ENCODE peak calls at places on chromosomes 16 and 17, in six cellular contexts. B is AG04450, N is tibial artery, R is BJ, W is astrocyte of the cerebellum, Z is A673. X is an unnamed sample.

GRCh38 chr17:13599808-13600398 is 1.8 kb downstream of the HS3ST3A1 start:
- DNase-seq in R (no peak), Z (no peak), W (no peak), N (no peak), B (no peak), X (no peak)

GRCh38 chr17:15882058-15882720 is 62.7 kb upstream of the ADORA2B start:
- DNase-seq in N (no peak), Z (no peak), W (no peak), R (no peak), B (no peak), X (no peak)

GRCh38 chr16:14501331-14502255 is 128.5 kb downstream of the PARN start:
- DNase-seq in B (peak), N (peak), W (peak), R (peak), Z (peak), X (peak)

GRCh38 chr16:48365601-48366164 is 19.5 kb downstream of the SIAH1 start:
- DNase-seq in Z (peak), N (peak), R (peak), B (no peak), W (no peak), X (no peak)

GRCh38 chr17:80676564-80676963 is 131.9 kb downstream of the RPTOR start:
- DNase-seq in R (no peak), N (no peak), W (no peak), B (no peak), Z (no peak), X (no peak)

GRCh38 chr16:7590934-7591333 is 258.3 kb downstream of the RBFOX1 start:
- DNase-seq in N (no peak), Z (no peak), B (no peak), W (no peak), R (no peak), X (no peak)

GRCh38 chr16:87790278-87791023 is 24.7 kb upstream of the KLHDC4 start:
- DNase-seq in W (no peak), Z (no peak), R (no peak), B (no peak), N (peak), X (no peak)

GRCh38 chr16:21117567-21117966 is 33.1 kb downstream of the DNAH3 start:
- DNase-seq in W (no peak), R (no peak), B (no peak), N (no peak), Z (no peak), X (no peak)

GRCh38 chr17:54971147-54971546 is 2.6 kb downstream of the STXBP4 start:
- DNase-seq in B (no peak), R (no peak), N (no peak), W (no peak), Z (no peak), X (peak)

GRCh38 chr17:73293480-73293911 is 18.3 kb downstream of the CDC42EP4 start:
- DNase-seq in Z (no peak), W (no peak), N (peak), R (peak), B (no peak), X (peak)

GRCh38 chr16:83689385-83689831 is 118.4 kb upstream of the HSBP1 start:
- DNase-seq in Z (peak), B (peak), N (peak), W (peak), R (peak), X (peak)

GRCh38 chr17:43734376-43734775 is 24.2 kb downstream of the SOST start:
- DNase-seq in R (peak), W (peak), B (no peak), N (no peak), Z (no peak), X (no peak)

GRCh38 chr17:17350491-17351355 is 47.5 kb downstream of the NT5M start:
- DNase-seq in W (no peak), R (no peak), N (no peak), B (no peak), Z (no peak), X (no peak)

GRCh38 chr17:78610951-78611511 is 33.8 kb upstream of the DNAH17 start:
- DNase-seq in R (no peak), N (no peak), B (no peak), Z (no peak), W (no peak), X (no peak)

GRCh38 chr16:19118938-19119431 is 5.2 kb downstream of the ITPRIPL2 start:
- DNase-seq in W (peak), Z (no peak), B (peak), N (peak), R (peak), X (peak)

GRCh38 chr16:81996664-81997529 is 14.4 kb downstream of the SDR42E1 start:
- DNase-seq in N (no peak), Z (peak), R (peak), B (no peak), W (peak), X (no peak)

GRCh38 chr17:39701012-39701783 is 1.3 kb downstream of the ERBB2 start:
- DNase-seq in Z (no peak), B (no peak), W (no peak), N (no peak), R (no peak), X (no peak)

GRCh38 chr16:81164958-81165357 is 68.8 kb upstream of the GCSH start:
- DNase-seq in N (no peak), Z (no peak), R (no peak), W (no peak), B (no peak), X (no peak)

GRCh38 chr17:47733047-47733413 is at the start of gene TBX21:
- DNase-seq in W (no peak), B (no peak), Z (peak), R (no peak), N (peak), X (no peak)

GRCh38 chr17:42743595-42744282 is 1.1 kb downstream of the EZH1 start:
- DNase-seq in W (no peak), R (no peak), Z (peak), B (no peak), N (no peak), X (no peak)

GRCh38 chr16:75377971-75378386 is 55.3 kb downstream of the CFDP1 start:
- DNase-seq in N (no peak), Z (peak), W (peak), R (peak), B (peak), X (peak)

GRCh38 chr16:53872248-53873221 is 168.6 kb downstream of the FTO start:
- DNase-seq in B (peak), N (no peak), Z (no peak), R (peak), W (peak), X (peak)

GRCh38 chr16:27474041-27474440 is 72.1 kb downstream of the IL21R start:
- DNase-seq in N (no peak), Z (no peak), R (no peak), B (no peak), W (no peak), X (no peak)

GRCh38 chr16:88451586-88452484 is 1.2 kb upstream of the ZFPM1 start:
- DNase-seq in Z (peak), B (no peak), W (no peak), R (no peak), N (no peak), X (no peak)

GRCh38 chr16:70399951-70400350 is 38.9 kb downstream of the ST3GAL2 start:
- DNase-seq in B (no peak), N (no peak), Z (no peak), W (no peak), R (no peak), X (no peak)

GRCh38 chr17:75691371-75692290 is 24.5 kb downstream of the SAP30BP start:
- DNase-seq in Z (peak), R (no peak), W (peak), B (no peak), N (no peak), X (no peak)

GRCh38 chr16:2486645-2487516 is 12.0 kb downstream of the TBC1D24 start:
- DNase-seq in B (no peak), W (no peak), R (no peak), Z (no peak), N (peak), X (no peak)

GRCh38 chr17:82287849-82288601 is 14.5 kb upstream of the CSNK1D start:
- DNase-seq in R (peak), B (peak), N (no peak), Z (no peak), W (no peak), X (peak)

GRCh38 chr16:77581706-77582105 is 140.6 kb upstream of the NUDT7 start:
- DNase-seq in Z (no peak), N (no peak), R (no peak), B (no peak), W (no peak), X (no peak)

GRCh38 chr17:82583720-82584234 is 64.2 kb downstream of the FOXK2 start:
- DNase-seq in Z (no peak), N (no peak), W (no peak), B (no peak), R (no peak), X (no peak)

GRCh38 chr16:22357635-22357971 is 16.8 kb downstream of the CDR2 start:
- DNase-seq in N (no peak), R (no peak), W (no peak), B (no peak), Z (no peak), X (no peak)

GRCh38 chr17:62895650-62896301 is 70.3 kb upstream of the TANC2 start:
- DNase-seq in N (peak), R (peak), B (no peak), W (no peak), Z (no peak), X (peak)

DNA sequence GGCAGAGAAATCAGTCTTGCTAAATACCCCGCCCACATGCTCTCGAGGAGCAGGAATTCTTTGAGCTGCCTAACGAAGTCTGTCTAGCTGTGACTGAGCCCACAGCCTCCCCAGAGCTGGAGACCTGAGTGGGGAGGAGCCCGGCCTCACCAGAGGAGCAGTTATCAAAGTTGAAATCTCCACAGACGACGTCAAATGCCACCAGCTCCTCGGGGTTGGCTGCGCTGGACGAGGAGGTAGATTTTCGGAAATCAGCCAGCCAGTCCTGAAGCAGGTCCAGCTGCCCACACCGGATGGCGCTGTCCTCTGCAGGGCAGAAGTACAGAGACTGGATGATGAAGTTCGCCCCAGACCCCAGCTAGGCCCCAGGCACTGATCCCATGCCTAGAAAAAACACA is 53.8 kb downstream of the PRMT7 start:
- DNase-seq in N (no peak), Z (peak), W (no peak), B (no peak), R (no peak), X (no peak)
- TF ChIP-seq CTCF in N (no peak), Z (peak), W (peak), B (peak), R (peak), X (peak)

DNA sequence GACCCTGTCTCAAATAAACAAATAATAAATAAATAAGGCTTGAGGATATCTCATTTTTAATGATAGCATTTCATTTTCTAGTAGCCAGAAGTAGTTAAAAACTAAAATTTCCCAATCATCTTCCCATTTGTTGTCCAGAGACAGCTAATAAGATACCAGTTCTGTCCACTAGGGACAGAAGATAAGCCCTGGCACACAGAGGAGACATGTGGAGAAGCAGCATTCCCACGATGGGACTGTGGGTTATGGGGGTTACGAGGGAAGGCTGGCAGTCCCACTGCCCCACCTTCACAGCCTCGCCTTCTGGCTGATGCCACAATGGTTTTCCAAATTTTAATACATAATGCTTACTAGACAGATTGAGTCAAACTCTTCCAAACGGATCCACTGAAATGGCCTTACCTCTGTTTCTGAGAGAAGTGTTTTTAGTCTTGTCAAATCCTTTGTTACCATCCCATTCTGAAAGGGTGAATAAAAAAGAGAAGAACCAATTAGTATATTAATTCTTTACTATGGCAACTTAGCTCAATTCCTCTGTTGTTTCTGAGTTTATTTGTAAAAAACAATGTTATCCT is 44.2 kb downstream of the HELZ start:
- DNase-seq in N (no peak), W (no peak), R (no peak), B (no peak), Z (peak), X (no peak)
- TF ChIP-seq CTCF in N (peak), W (peak), R (peak), B (peak), Z (peak), X (peak)

DNA sequence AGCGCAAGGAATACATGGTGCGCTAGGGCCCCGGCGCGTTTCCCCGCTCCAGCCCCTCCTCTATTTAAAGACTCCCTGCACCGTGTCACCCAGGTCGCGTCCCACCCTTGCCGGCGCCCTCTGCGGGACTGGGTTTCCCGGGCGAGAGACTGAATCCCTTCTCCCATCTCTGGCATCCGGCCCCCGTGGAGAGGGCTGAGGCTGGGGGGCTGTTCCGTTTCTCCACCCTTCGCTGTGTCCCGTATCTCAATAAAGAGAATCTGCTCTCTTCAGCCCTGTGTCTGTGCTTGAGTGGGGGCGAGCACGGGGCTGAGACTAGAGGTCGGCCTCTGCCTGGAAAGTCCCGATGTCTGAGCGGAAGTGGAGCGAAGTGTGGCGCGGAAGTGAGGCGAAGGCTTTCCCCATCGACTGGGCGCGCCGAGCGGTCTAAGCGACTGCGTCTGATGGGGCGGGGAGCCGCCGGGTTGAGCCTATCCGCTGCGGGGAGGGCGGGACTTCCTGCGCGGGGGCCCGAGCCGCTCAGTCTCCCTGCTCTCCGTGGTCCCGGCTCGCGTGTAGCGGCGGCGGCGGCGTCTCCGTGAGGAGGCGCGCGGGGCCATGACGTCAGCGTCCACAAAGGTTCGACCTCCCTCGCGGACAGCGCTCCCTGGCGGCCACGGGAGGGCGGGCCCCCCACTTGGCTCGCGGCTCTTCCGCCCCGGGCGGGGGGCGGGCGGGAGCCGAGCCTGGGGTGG is 2.0 kb downstream of the RNASEK start:
- DNase-seq in B (peak), R (peak), N (peak), W (peak), Z (peak), X (no peak)
- TF ChIP-seq CTCF in B (peak), R (peak), N (peak), W (peak), Z (peak), X (peak)

DNA sequence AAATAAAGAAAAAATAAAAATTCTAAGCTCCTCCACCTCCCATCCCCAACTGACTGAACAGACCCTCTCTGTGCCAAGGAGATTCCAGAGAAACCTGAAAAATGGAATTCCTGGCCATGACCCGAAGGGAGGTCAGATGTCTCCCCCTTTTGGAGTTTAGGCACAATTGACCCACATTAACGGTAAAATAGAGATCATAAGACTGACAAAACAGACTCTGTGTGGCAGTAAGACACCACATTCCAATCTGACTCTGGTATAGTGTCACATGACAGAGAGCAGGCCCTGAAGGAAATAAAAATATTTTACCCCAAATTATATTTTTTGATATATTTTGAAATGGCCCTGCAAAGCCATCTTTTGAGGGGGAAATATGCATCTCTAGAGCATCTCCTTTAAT is 115.1 kb upstream of the ZKSCAN2 start:
- DNase-seq in B (no peak), R (no peak), Z (peak), W (no peak), N (no peak), X (no peak)
- TF ChIP-seq CTCF in B (no peak), R (no peak), Z (peak), W (no peak), N (no peak), X (no peak)

X was measured in epithelial cell of proximal tubule.